ENCODE peak calls at places on chromosomes 16 and 17, in six cellular contexts. D is CD4-positive, alpha-beta memory T cell; M is left lung; Q is tibial artery; F is CD8-positive, alpha-beta T cell; J is pancreas. H is an unnamed sample.

GRCh38 chr17:81681672-81682071 is 1.9 kb downstream of the ARL16 start:
- DNase-seq in D (no peak), M (no peak), Q (no peak), F (no peak), J (peak; percentile 70), H (no peak)

GRCh38 chr17:17778308-17779014 is 58.3 kb downstream of the SREBF1 start:
- DNase-seq in D (no peak), M (peak; percentile 80), Q (no peak), F (no peak), J (no peak), H (no peak)

GRCh38 chr17:55208078-55208812 is 56.5 kb upstream of the HLF start:
- DNase-seq in D (no peak), M (no peak), Q (no peak), F (no peak), J (no peak), H (no peak)

GRCh38 chr17:80106176-80106575 is 4.8 kb downstream of the GAA start:
- DNase-seq in D (no peak), M (peak; percentile 28), Q (no peak), F (no peak), J (no peak), H (no peak)

GRCh38 chr16:57134982-57135381 is 42.6 kb downstream of the CPNE2 start:
- DNase-seq in D (peak; percentile 50), M (no peak), Q (no peak), F (peak; percentile 22), J (no peak), H (peak; percentile 57)

GRCh38 chr17:74730491-74731346 is 6.3 kb upstream of the RAB37 start:
- DNase-seq in D (peak; percentile 69), M (no peak), Q (no peak), F (peak; percentile 57), J (no peak), H (peak; percentile 61)

GRCh38 chr17:35932576-35932975 is 2.0 kb upstream of the RDM1 start:
- DNase-seq in D (no peak), M (no peak), Q (no peak), F (no peak), J (no peak), H (no peak)

GRCh38 chr17:279356-279755 is 73.3 kb downstream of the RPH3AL start:
- DNase-seq in D (no peak), M (no peak), Q (no peak), F (no peak), J (no peak), H (no peak)

GRCh38 chr17:43880420-43880991 is 26.8 kb downstream of the MPP2 start:
- DNase-seq in D (peak; percentile 38), M (no peak), Q (no peak), F (peak; percentile 17), J (peak; percentile 80), H (peak; percentile 29)

GRCh38 chr17:59893617-59894100 is 738 bp downstream of the RPS6KB1 start:
- DNase-seq in D (no peak), M (no peak), Q (no peak), F (no peak), J (no peak), H (no peak)

GRCh38 chr16:82819286-82819685 is 192.5 kb downstream of the CDH13 start:
- DNase-seq in D (no peak), M (no peak), Q (no peak), F (no peak), J (no peak), H (no peak)

GRCh38 chr16:82059983-82060421 is 24.9 kb downstream of the HSD17B2 start:
- DNase-seq in D (no peak), M (no peak), Q (no peak), F (no peak), J (no peak), H (no peak)

GRCh38 chr17:75514299-75515228 is 773 bp downstream of the CASKIN2 start:
- DNase-seq in D (no peak), M (no peak), Q (no peak), F (no peak), J (peak; percentile 82), H (no peak)

GRCh38 chr16:69848635-69849545 is 86.8 kb downstream of the WWP2 start:
- DNase-seq in D (no peak), M (peak; percentile 73), Q (peak; percentile 93), F (no peak), J (peak; percentile 86), H (no peak)

GRCh38 chr17:66814570-66814969 is 20.3 kb upstream of the CACNG5 start:
- DNase-seq in D (no peak), M (no peak), Q (no peak), F (no peak), J (no peak), H (no peak)

GRCh38 chr17:69870751-69871199 is 204.2 kb upstream of the KCNJ16 start:
- DNase-seq in D (no peak), M (no peak), Q (no peak), F (no peak), J (no peak), H (no peak)

GRCh38 chr16:54160252-54160860 is 126.2 kb downstream of the IRX3 start:
- DNase-seq in D (no peak), M (no peak), Q (no peak), F (no peak), J (no peak), H (no peak)

DNA sequence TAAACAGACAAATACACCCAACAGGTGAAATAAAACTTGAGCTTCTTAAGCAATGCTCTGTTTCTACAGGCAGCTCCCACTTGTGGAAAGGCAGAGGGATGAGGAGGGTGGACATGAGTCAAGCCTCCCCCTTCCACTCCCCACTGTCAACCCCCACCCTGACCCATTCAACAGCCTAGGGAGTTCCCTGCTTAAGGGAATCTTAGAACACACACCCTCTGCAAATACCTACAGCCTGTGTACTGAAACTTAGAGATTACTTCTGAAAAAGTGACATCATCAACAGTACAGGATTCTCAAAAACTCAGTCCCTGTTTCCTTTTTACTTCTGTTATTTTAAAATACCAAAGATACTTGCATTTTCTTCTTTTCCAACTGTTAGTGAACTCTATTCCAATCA is 345.4 kb downstream of the SOX9 start:
- DNase-seq in D (no peak), M (no peak), Q (no peak), F (no peak), J (no peak), H (no peak)
- H3K27ac ChIP-seq in D (no peak overlapping the region), M (no peak overlapping the region), Q (no peak overlapping the region), F (no peak overlapping the region), J (peak overlapping the region; percentile 8), H (no peak overlapping the region)

DNA sequence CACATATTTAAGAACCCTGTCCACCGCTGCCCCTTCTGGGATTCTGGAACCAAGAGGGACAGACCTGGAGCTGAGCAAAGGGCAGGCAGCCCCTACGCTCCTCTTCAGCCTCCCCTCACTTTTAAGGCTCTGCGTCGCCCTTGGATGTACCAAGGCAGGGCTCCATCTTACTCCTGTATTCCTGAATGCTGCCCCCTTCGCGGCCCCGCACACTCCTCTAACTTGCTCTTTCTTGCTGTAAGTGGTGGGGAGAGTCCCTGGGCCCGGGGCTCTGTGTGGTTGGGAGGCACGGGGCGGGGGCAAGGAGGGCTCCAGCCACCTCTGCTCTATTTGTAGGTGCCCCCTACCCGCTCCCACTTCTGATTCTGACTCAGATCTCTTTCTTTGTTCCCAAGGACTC is 1.2 kb downstream of the TNS4 start:
- DNase-seq in D (no peak), M (no peak), Q (no peak), F (no peak), J (no peak), H (no peak)
- H3K4me1 ChIP-seq in D (no peaks in the 10 kb centered on the region), M (peaks cover 15% of the 10 kb centered on the region), Q (peaks cover 25% of the 10 kb centered on the region), F (no peaks in the 10 kb centered on the region), J (peaks cover 4% of the 10 kb centered on the region), H (no peaks in the 10 kb centered on the region)

GRCh38 chr17:14407541-14407940 is 106.7 kb downstream of the HS3ST3B1 start:
- DNase-seq in D (no peak), M (no peak), Q (no peak), F (no peak), J (no peak), H (no peak)
- H3K9me3 ChIP-seq in D (no peaks in the 10 kb centered on the region), M (no peaks in the 10 kb centered on the region), Q (no peaks in the 10 kb centered on the region), F (no peaks in the 10 kb centered on the region), J (no peaks in the 10 kb centered on the region), H (no peaks in the 10 kb centered on the region)

DNA sequence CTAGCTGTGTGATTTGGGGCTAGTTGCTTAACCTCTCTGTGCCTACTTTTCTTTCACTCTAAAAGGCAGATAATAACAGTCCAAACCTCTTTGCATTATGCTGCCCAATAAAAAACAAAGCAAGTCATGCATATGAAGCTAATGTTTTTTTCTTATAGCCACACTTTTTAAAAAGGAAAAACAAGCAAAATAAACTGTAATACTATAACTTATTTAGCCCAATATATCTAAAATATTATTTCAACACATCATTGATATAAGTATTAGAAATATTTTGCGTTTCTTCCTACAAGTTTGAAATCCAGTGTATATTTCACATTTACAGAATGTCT is 22.4 kb downstream of the ANKRD40 start:
- DNase-seq in D (no peak), M (no peak), Q (no peak), F (no peak), J (no peak), H (no peak)
- H3K27ac ChIP-seq in D (no peak overlapping the region), M (no peak overlapping the region), Q (peak overlapping the region; percentile 75), F (no peak overlapping the region), J (peak overlapping the region; percentile 68), H (no peak overlapping the region)

DNA sequence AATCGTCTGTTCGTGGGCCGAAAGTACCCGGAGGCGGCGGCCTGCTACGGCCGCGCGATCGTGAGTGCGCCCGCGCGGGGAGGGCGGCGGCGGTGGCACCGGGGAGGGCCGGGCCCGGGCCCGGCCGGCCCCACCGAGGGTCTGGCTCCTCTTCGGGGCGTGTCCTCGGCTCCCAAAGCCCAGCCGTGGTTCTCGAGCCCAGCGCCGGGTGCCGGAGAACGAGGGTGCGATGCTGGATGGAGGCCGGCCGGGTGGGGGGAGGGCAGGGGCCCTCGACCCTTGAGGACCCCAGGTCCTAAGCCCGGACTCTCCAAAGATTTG is 375 bp downstream of the STUB1 start:
- DNase-seq in D (no peak), M (no peak), Q (no peak), F (no peak), J (no peak), H (no peak)
- H3K4me1 ChIP-seq in D (peaks cover 51% of the 10 kb centered on the region), M (peaks cover 30% of the 10 kb centered on the region), Q (peaks cover 71% of the 10 kb centered on the region), F (peaks cover 35% of the 10 kb centered on the region), J (peaks cover 24% of the 10 kb centered on the region), H (peaks cover 35% of the 10 kb centered on the region)

DNA sequence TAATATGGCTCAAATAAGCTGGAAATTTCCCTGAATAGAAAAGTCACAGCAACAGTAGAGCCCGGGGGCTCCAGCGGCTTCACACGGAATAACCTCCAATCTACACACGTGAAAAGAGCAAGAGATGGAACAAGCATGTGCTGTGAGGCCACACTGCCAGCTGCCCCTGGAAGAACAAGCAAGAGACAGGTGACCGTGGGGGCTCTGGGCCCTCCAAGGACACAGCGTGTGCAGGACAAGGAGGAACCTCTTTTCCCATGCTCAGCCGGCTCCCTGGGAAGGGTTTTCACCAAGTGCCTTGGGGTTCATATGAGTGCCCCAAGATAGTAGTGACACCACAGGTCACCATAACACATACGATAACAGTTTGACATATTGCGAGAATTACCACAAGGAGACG is 110.2 kb upstream of the ZNF750 start:
- DNase-seq in D (no peak), M (no peak), Q (peak; percentile 9), F (no peak), J (no peak), H (no peak)
- H3K9me3 ChIP-seq in D (no peaks in the 10 kb centered on the region), M (no peaks in the 10 kb centered on the region), Q (no peaks in the 10 kb centered on the region), F (peaks cover 4% of the 10 kb centered on the region), J (no peaks in the 10 kb centered on the region), H (peaks cover 7% of the 10 kb centered on the region)